ENCODE peak calls at places on chromosomes 12 and 14, in seven cellular contexts. R, E, N, L, A, G and K are unnamed samples.

GRCh38 chr14:76917158-76917596 is 91.0 kb downstream of the LRRC74A start:
- DNase-seq in R (peak; percentile 87), E (peak; percentile 82), N (peak; percentile 65), L (no peak), A (peak; percentile 57), G (peak; percentile 75), K (no peak)

GRCh38 chr14:21852061-21852664 is 178.5 kb upstream of the OR4E1 start:
- DNase-seq in R (no peak), E (peak; percentile 70), N (peak; percentile 57), L (no peak), A (no peak), G (peak; percentile 71), K (no peak)

GRCh38 chr14:103740991-103741689 is 25.5 kb downstream of the ZFYVE21 start:
- DNase-seq in R (peak; percentile 48), E (no peak), N (no peak), L (no peak), A (no peak), G (no peak), K (no peak)

GRCh38 chr12:54030889-54031860 is 1.7 kb upstream of the HOXC5 start:
- DNase-seq in R (peak; percentile 85), E (no peak), N (no peak), L (no peak), A (no peak), G (no peak), K (no peak)

GRCh38 chr12:6703631-6704030 is 3.0 kb upstream of the PIANP start:
- DNase-seq in R (no peak), E (no peak), N (no peak), L (no peak), A (no peak), G (no peak), K (no peak)

GRCh38 chr12:111330800-111331752 is 37.8 kb downstream of the PHETA1 start:
- DNase-seq in R (no peak), E (no peak), N (no peak), L (no peak), A (no peak), G (no peak), K (no peak)

GRCh38 chr14:74638066-74638465 is 26.0 kb upstream of the LTBP2 start:
- DNase-seq in R (no peak), E (no peak), N (no peak), L (no peak), A (no peak), G (no peak), K (no peak)

GRCh38 chr14:52188381-52188780 is 79.1 kb upstream of the PTGDR start:
- DNase-seq in R (no peak), E (no peak), N (no peak), L (no peak), A (no peak), G (no peak), K (no peak)

GRCh38 chr14:99679111-99679510 is 5.0 kb upstream of the CYP46A1 start:
- DNase-seq in R (no peak), E (no peak), N (no peak), L (no peak), A (no peak), G (no peak), K (no peak)

GRCh38 chr12:62772556-62772955 is 162.4 kb downstream of the PPM1H start:
- DNase-seq in R (no peak), E (peak; percentile 8), N (no peak), L (no peak), A (no peak), G (no peak), K (no peak)

GRCh38 chr12:10501031-10501430 is 4.7 kb upstream of the EIF2S3B start:
- DNase-seq in R (no peak), E (no peak), N (no peak), L (no peak), A (no peak), G (no peak), K (no peak)

GRCh38 chr12:71935594-71935993 is 3.1 kb upstream of the TPH2 start:
- DNase-seq in R (no peak), E (no peak), N (no peak), L (no peak), A (no peak), G (no peak), K (no peak)

GRCh38 chr14:73759183-73759713 is 45.1 kb upstream of the PNMA1 start:
- DNase-seq in R (peak; percentile 79), E (peak; percentile 48), N (peak; percentile 64), L (no peak), A (peak; percentile 87), G (peak; percentile 33), K (peak; percentile 69)

GRCh38 chr14:70931008-70931407 is 23.7 kb downstream of the PCNX1 start:
- DNase-seq in R (no peak), E (no peak), N (no peak), L (no peak), A (no peak), G (no peak), K (no peak)

GRCh38 chr12:116381744-116382455 is 104.4 kb upstream of the MED13L start:
- DNase-seq in R (no peak), E (peak; percentile 38), N (no peak), L (peak; percentile 97), A (no peak), G (peak; percentile 17), K (peak; percentile 55)

GRCh38 chr12:19002192-19002591 is 127.3 kb upstream of the PLEKHA5 start:
- DNase-seq in R (no peak), E (no peak), N (no peak), L (no peak), A (no peak), G (no peak), K (no peak)

GRCh38 chr12:128798543-128799341 is 25.0 kb downstream of the SLC15A4 start:
- DNase-seq in R (no peak), E (no peak), N (no peak), L (no peak), A (no peak), G (no peak), K (no peak)

GRCh38 chr14:80213602-80214001 is 2.3 kb upstream of the DIO2 start:
- DNase-seq in R (peak; percentile 75), E (peak; percentile 64), N (peak; percentile 41), L (no peak), A (no peak), G (no peak), K (no peak)

GRCh38 chr12:78101946-78102635 is 271.4 kb downstream of the NAV3 start:
- DNase-seq in R (peak; percentile 51), E (no peak), N (no peak), L (no peak), A (no peak), G (no peak), K (no peak)

GRCh38 chr14:74015178-74015577 is 3.9 kb downstream of the ENTPD5 start:
- DNase-seq in R (no peak), E (no peak), N (no peak), L (no peak), A (no peak), G (no peak), K (no peak)

GRCh38 chr12:108337235-108338223 is 1.6 kb downstream of the CMKLR1 start:
- DNase-seq in R (peak; percentile 62), E (peak; percentile 44), N (no peak), L (no peak), A (no peak), G (peak; percentile 15), K (no peak)

GRCh38 chr12:8780389-8780788 is 42.0 kb upstream of the A2ML1 start:
- DNase-seq in R (no peak), E (peak; percentile 17), N (no peak), L (peak; percentile 21), A (no peak), G (no peak), K (no peak)
- TF ChIP-seq CTCF in R (peak; percentile 22), E (peak; percentile 41), N (no peak), L (peak; percentile 26), A (peak; percentile 20), G (peak; percentile 78), K (peak; percentile 44)

DNA sequence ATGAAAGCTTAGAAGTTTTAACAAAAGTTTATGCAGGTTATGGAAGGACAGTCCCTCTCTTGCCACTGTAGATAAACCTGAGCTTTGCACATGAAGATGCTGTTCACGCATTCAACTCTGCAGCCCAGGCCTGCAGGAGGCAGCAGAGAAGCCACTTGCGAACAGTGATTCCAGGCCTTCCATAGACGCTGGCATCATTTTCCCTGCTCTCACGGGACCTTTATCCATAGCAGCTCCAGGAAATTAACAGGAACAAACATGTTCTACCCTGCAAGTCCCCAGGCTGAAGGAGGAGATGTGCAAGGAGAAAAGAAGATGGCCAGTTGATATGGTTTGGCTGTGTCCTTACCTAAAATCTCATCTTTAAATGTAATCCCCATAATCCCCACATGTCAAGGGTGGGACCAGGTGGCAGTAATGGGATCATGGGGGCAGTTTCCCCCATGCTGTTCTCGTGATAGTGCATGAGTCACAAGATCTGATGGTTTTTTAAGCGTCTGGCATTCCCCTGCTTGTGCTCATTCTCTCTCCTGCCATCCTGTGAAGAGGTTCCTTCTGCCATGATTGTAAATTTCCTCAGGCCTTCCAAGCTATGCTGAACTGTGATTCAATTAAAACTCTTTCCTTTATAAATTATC is 2.0 kb downstream of the ERP27 start:
- DNase-seq in R (no peak), E (peak; percentile 41), N (no peak), L (no peak), A (no peak), G (no peak), K (no peak)
- TF ChIP-seq CTCF in R (no peak), E (no peak), N (no peak), L (peak; percentile 10), A (no peak), G (peak; percentile 32), K (no peak)

GRCh38 chr14:65016461-65016860 is 29.8 kb downstream of the FNTB start:
- DNase-seq in R (no peak), E (no peak), N (no peak), L (no peak), A (no peak), G (no peak), K (no peak)

GRCh38 chr14:65024957-65025356 is 38.3 kb downstream of the FNTB start:
- DNase-seq in R (no peak), E (no peak), N (no peak), L (no peak), A (no peak), G (no peak), K (no peak)

GRCh38 chr14:65015391-65015790 is 28.7 kb downstream of the FNTB start:
- DNase-seq in R (peak; percentile 76), E (no peak), N (no peak), L (no peak), A (no peak), G (no peak), K (no peak)

GRCh38 chr14:65025818-65026217 is 39.1 kb downstream of the FNTB start:
- DNase-seq in R (no peak), E (no peak), N (no peak), L (no peak), A (no peak), G (no peak), K (no peak)

GRCh38 chr14:65019944-65020566 is 33.4 kb downstream of the FNTB start:
- DNase-seq in R (peak; percentile 81), E (peak; percentile 27), N (peak; percentile 41), L (peak; percentile 29), A (peak; percentile 33), G (peak; percentile 24), K (no peak)
- TF ChIP-seq CTCF in R (peak; percentile 82), E (peak; percentile 64), N (peak; percentile 39), L (peak; percentile 50), A (peak; percentile 66), G (peak; percentile 83), K (peak; percentile 73)

DNA sequence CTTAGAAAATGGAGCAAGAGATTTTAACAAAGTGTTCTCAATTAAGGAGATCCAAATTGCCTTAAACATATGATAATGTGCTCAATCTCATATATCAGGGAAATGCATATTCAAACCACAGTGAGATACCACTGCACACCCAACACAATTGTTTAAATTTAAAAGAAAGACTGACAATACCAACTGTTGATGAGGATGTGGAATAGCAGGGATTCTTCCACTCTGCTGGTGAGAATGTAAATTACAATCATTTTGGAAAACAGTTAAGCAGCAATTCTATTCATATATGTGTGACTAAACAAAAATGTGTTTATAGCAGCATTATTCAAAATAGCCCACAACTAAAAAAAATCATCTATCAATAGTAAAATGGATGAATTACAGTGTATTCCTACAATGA is 144.2 kb downstream of the KICS2 start:
- DNase-seq in R (no peak), E (no peak), N (no peak), L (no peak), A (no peak), G (no peak), K (no peak)
- TF ChIP-seq CTCF in R (peak; percentile 3), E (peak; percentile 60), N (no peak), L (peak; percentile 28), A (peak; percentile 21), G (peak; percentile 55), K (peak; percentile 55)